ENCODE peak calls at places on chromosomes 7 and 10, in seven cellular contexts. One of them, this sample, is unnamed.
A peak's percentile ranks its signal among the peaks of the same experiment; 100 is the strongest.

GRCh38 chr10:30437039-30437781 is 3.2 kb downstream of the MAP3K8 start:
- DNase-seq in GM12878: no peak
- DNase-seq in IMR-90: peak; percentile 75
- DNase-seq in SK-N-SH: no peak
- DNase-seq in HCT116: no peak
- DNase-seq in K562: peak; percentile 53
- DNase-seq in A549: peak; percentile 58
- DNase-seq in this sample: no peak

GRCh38 chr10:89091501-89091900 is 100.9 kb downstream of the FAS start:
- DNase-seq in GM12878: no peak
- DNase-seq in IMR-90: peak; percentile 39
- DNase-seq in SK-N-SH: no peak
- DNase-seq in HCT116: no peak
- DNase-seq in K562: no peak
- DNase-seq in A549: no peak
- DNase-seq in this sample: no peak

GRCh38 chr7:2663121-2663886 is 24.7 kb upstream of the AMZ1 start:
- DNase-seq in GM12878: no peak
- DNase-seq in IMR-90: no peak
- DNase-seq in SK-N-SH: peak; percentile 63
- DNase-seq in HCT116: no peak
- DNase-seq in K562: no peak
- DNase-seq in A549: no peak
- DNase-seq in this sample: no peak

GRCh38 chr10:109887776-109888175 is 35.5 kb downstream of the XPNPEP1 start:
- DNase-seq in GM12878: no peak
- DNase-seq in IMR-90: no peak
- DNase-seq in SK-N-SH: no peak
- DNase-seq in HCT116: no peak
- DNase-seq in K562: no peak
- DNase-seq in A549: no peak
- DNase-seq in this sample: no peak

GRCh38 chr10:85888004-85888403 is 478.6 kb downstream of the GRID1 start:
- DNase-seq in GM12878: no peak
- DNase-seq in IMR-90: no peak
- DNase-seq in SK-N-SH: no peak
- DNase-seq in HCT116: no peak
- DNase-seq in K562: no peak
- DNase-seq in A549: peak; percentile 9
- DNase-seq in this sample: no peak

GRCh38 chr10:110618206-110618605 is 25.9 kb upstream of the RBM20 start:
- DNase-seq in GM12878: no peak
- DNase-seq in IMR-90: no peak
- DNase-seq in SK-N-SH: no peak
- DNase-seq in HCT116: no peak
- DNase-seq in K562: no peak
- DNase-seq in A549: no peak
- DNase-seq in this sample: no peak

GRCh38 chr7:133530682-133531081 is 277.8 kb downstream of the EXOC4 start:
- DNase-seq in GM12878: no peak
- DNase-seq in IMR-90: peak; percentile 63
- DNase-seq in SK-N-SH: no peak
- DNase-seq in HCT116: no peak
- DNase-seq in K562: no peak
- DNase-seq in A549: no peak
- DNase-seq in this sample: no peak

GRCh38 chr7:156559001-156559400 is 81.6 kb upstream of the RNF32 start:
- DNase-seq in GM12878: no peak
- DNase-seq in IMR-90: no peak
- DNase-seq in SK-N-SH: no peak
- DNase-seq in HCT116: no peak
- DNase-seq in K562: no peak
- DNase-seq in A549: no peak
- DNase-seq in this sample: no peak

GRCh38 chr7:85019778-85020177 is 167.1 kb downstream of the SEMA3D start:
- DNase-seq in GM12878: no peak
- DNase-seq in IMR-90: no peak
- DNase-seq in SK-N-SH: no peak
- DNase-seq in HCT116: no peak
- DNase-seq in K562: no peak
- DNase-seq in A549: no peak
- DNase-seq in this sample: no peak

GRCh38 chr7:27185708-27186449 is 847 bp upstream of the HOXA11 start:
- DNase-seq in GM12878: no peak
- DNase-seq in IMR-90: no peak
- DNase-seq in SK-N-SH: no peak
- DNase-seq in HCT116: no peak
- DNase-seq in K562: no peak
- DNase-seq in A549: no peak
- DNase-seq in this sample: no peak

GRCh38 chr7:93374345-93374940 is 142.3 kb downstream of the VPS50 start:
- DNase-seq in GM12878: no peak
- DNase-seq in IMR-90: peak; percentile 39
- DNase-seq in SK-N-SH: peak; percentile 32
- DNase-seq in HCT116: peak; percentile 24
- DNase-seq in K562: peak; percentile 17
- DNase-seq in A549: peak; percentile 45
- DNase-seq in this sample: no peak

DNA sequence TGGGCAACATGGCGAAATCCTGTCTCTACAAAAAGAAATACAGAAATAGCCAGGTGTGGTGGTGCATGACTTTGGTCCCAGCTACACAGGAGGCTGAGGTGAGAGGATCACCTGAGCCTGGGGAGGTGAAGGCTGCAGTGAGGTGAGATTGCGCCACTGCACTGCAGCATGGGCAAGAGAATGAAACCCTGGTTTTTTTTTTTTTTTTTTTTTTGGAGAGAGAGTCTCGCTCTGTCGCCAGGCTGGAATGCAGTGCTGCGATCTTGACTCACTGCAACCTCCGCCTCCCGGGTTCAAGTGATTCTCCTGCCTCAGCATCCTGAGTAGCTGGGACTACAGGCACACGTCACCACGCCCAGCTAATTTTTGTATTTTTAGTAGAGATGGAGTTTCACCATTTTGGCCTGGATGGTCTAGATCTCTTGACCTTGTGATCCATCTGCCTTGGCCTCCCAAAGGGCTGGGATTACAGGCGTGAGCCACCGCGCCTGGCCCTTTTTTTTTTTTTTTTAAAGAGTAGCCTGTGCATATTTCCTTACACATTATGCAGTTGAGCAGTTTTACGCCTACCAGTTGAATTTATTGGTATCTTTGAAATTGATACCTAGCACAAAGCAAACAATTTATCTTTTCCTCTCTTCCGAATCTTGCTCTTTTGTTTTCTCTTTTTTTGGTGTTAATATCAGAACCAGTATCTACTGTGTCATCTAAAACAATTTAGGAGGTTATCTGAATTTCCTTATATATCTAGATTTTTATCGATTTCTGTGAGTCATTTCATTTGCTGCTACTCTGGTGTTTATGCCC is 22.3 kb downstream of the HELLS start:
- DNase-seq in GM12878: no peak
- DNase-seq in IMR-90: no peak
- DNase-seq in SK-N-SH: no peak
- DNase-seq in HCT116: no peak
- DNase-seq in K562: no peak
- DNase-seq in A549: no peak
- DNase-seq in this sample: no peak
- TF ChIP-seq RAD21 in GM12878: no peak
- TF ChIP-seq RAD21 in IMR-90: no peak
- TF ChIP-seq RAD21 in SK-N-SH: no peak
- TF ChIP-seq RAD21 in HCT116: no peak
- TF ChIP-seq RAD21 in K562: no peak
- TF ChIP-seq RAD21 in A549: no peak
- TF ChIP-seq RAD21 in this sample: no peak

GRCh38 chr10:77604941-77605351 is 32.7 kb downstream of the KCNMA1 start:
- DNase-seq in GM12878: no peak
- DNase-seq in IMR-90: no peak
- DNase-seq in SK-N-SH: no peak
- DNase-seq in HCT116: no peak
- DNase-seq in K562: no peak
- DNase-seq in A549: no peak
- DNase-seq in this sample: no peak

GRCh38 chr10:77602913-77603528 is 34.6 kb downstream of the KCNMA1 start:
- DNase-seq in GM12878: no peak
- DNase-seq in IMR-90: peak; percentile 30
- DNase-seq in SK-N-SH: no peak
- DNase-seq in HCT116: no peak
- DNase-seq in K562: no peak
- DNase-seq in A549: no peak
- DNase-seq in this sample: no peak

GRCh38 chr10:77603529-77603927 is 34.1 kb downstream of the KCNMA1 start:
- DNase-seq in GM12878: no peak
- DNase-seq in IMR-90: peak; percentile 44
- DNase-seq in SK-N-SH: peak; percentile 34
- DNase-seq in HCT116: no peak
- DNase-seq in K562: no peak
- DNase-seq in A549: peak; percentile 30
- DNase-seq in this sample: no peak

GRCh38 chr10:77605466-77605865 is 32.1 kb downstream of the KCNMA1 start:
- DNase-seq in GM12878: no peak
- DNase-seq in IMR-90: no peak
- DNase-seq in SK-N-SH: peak; percentile 53
- DNase-seq in HCT116: no peak
- DNase-seq in K562: no peak
- DNase-seq in A549: peak; percentile 52
- DNase-seq in this sample: peak; percentile 55

GRCh38 chr10:77604063-77604462 is 33.5 kb downstream of the KCNMA1 start:
- DNase-seq in GM12878: no peak
- DNase-seq in IMR-90: no peak
- DNase-seq in SK-N-SH: no peak
- DNase-seq in HCT116: no peak
- DNase-seq in K562: no peak
- DNase-seq in A549: no peak
- DNase-seq in this sample: no peak
- TF ChIP-seq RAD21 in GM12878: no peak
- TF ChIP-seq RAD21 in IMR-90: no peak
- TF ChIP-seq RAD21 in SK-N-SH: no peak
- TF ChIP-seq RAD21 in HCT116: no peak
- TF ChIP-seq RAD21 in K562: no peak
- TF ChIP-seq RAD21 in A549: no peak
- TF ChIP-seq RAD21 in this sample: no peak

DNA sequence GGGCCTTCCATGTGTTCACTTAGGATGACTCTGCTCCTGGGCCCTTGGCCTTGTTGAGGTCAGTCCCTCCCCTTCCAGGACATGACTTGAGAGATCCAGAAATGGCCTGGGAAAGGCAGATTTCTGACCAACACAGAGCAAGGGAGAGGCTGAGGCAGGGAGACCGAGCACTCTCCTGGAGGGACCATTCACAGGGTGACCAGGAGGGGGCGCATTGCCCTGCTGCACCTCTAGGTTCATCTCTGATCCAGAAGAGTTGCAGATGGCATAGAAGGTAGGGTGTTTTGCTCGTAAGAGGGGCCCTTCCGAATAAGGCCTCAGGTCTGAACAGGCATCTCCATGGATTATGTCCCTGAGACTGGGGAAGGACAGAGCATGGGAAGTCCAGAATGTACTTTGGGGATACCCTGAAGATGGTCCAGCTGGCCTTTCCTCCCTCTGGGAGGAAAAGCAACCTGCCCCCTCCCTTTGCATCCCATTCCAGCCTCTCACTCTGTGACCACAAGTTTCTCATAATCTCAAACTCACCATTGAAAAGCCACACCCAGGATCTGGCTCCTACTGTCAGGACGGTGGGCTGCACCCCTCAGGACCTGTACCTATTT is 6.6 kb downstream of the DMBT1 start:
- DNase-seq in GM12878: no peak
- DNase-seq in IMR-90: no peak
- DNase-seq in SK-N-SH: peak; percentile 16
- DNase-seq in HCT116: peak; percentile 28
- DNase-seq in K562: peak; percentile 55
- DNase-seq in A549: peak; percentile 31
- DNase-seq in this sample: peak; percentile 9
- TF ChIP-seq RAD21 in GM12878: no peak
- TF ChIP-seq RAD21 in IMR-90: no peak
- TF ChIP-seq RAD21 in SK-N-SH: peak; percentile 11
- TF ChIP-seq RAD21 in HCT116: peak; percentile 55
- TF ChIP-seq RAD21 in K562: peak; percentile 32
- TF ChIP-seq RAD21 in A549: peak; percentile 32
- TF ChIP-seq RAD21 in this sample: peak; percentile 58

GRCh38 chr7:38632411-38632810 is 1.2 kb upstream of the AMPH start:
- DNase-seq in GM12878: no peak
- DNase-seq in IMR-90: no peak
- DNase-seq in SK-N-SH: no peak
- DNase-seq in HCT116: no peak
- DNase-seq in K562: no peak
- DNase-seq in A549: no peak
- DNase-seq in this sample: no peak

GRCh38 chr7:38629621-38630020 is 1.6 kb downstream of the AMPH start:
- DNase-seq in GM12878: no peak
- DNase-seq in IMR-90: peak; percentile 4
- DNase-seq in SK-N-SH: no peak
- DNase-seq in HCT116: no peak
- DNase-seq in K562: no peak
- DNase-seq in A549: no peak
- DNase-seq in this sample: no peak

GRCh38 chr7:38628630-38629385 is 2.4 kb downstream of the AMPH start:
- DNase-seq in GM12878: no peak
- DNase-seq in IMR-90: peak; percentile 82
- DNase-seq in SK-N-SH: no peak
- DNase-seq in HCT116: no peak
- DNase-seq in K562: no peak
- DNase-seq in A549: no peak
- DNase-seq in this sample: no peak

GRCh38 chr7:38625866-38626265 is 5.3 kb downstream of the AMPH start:
- DNase-seq in GM12878: no peak
- DNase-seq in IMR-90: no peak
- DNase-seq in SK-N-SH: no peak
- DNase-seq in HCT116: no peak
- DNase-seq in K562: no peak
- DNase-seq in A549: no peak
- DNase-seq in this sample: no peak

DNA sequence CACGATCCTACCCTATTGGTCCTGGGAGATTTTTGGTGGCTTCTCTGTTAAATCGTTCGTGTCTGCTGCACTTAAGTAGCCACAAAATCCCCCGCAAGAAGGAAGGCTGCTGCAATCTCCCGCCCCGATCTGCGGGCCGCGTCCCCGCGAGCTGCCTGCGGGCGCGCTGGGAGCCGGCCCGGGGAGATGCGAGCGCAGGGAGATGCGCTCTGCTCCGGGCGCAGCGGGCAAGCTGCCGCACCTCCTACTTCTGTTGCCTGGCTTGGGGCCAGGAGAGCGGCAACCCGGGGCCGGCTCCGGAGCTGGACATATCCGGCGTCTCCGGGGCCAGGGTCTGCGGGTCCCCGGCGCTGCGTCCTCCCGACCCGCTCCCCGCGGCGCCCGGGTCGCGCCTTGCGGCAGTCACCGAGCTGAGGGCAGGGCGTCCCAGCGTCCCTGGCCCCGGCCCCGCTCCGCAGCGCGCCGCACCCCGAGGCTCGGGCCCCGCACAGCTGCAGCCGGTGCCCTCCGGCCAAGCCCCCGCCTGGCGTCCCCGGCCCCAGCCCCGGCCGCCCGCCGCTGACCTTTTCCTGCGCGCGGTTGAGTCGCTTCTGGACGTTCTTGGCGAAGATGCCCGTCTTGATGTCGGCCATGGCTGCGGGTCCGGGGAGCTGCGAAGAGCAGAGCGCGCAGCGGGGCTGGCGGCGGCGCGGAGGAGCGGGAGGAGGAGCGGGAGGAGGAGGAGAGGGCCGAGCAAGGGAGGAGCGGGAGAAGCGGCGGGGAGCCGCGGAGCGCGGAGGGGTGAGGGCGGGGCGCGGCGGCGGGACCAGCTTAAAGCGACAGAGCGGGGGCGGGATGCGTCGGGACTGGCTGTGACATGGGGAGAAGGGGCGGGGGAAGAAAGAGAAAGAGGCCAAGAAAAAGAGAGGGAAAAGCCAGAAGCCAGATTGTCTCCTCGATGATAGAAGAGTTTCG is at the start of gene AMPH:
- DNase-seq in GM12878: no peak
- DNase-seq in IMR-90: peak; percentile 40
- DNase-seq in SK-N-SH: peak; percentile 74
- DNase-seq in HCT116: no peak
- DNase-seq in K562: peak; percentile 13
- DNase-seq in A549: peak; percentile 10
- DNase-seq in this sample: peak; percentile 86
- TF ChIP-seq RAD21 in GM12878: no peak
- TF ChIP-seq RAD21 in IMR-90: no peak
- TF ChIP-seq RAD21 in SK-N-SH: no peak
- TF ChIP-seq RAD21 in HCT116: no peak
- TF ChIP-seq RAD21 in K562: no peak
- TF ChIP-seq RAD21 in A549: no peak
- TF ChIP-seq RAD21 in this sample: no peak